ENCODE peak calls at places on chromosome 15, in five cellular contexts. M is suprapubic skin, Z is GM23338, B is H1, Q is GM12878. D is an unnamed sample.

GRCh38 chr15:27499719-27500118 is 528.7 kb downstream of the GABRG3 start:
- DNase-seq in Z (no peak), B (no peak), M (no peak), Q (no peak), D (no peak)

GRCh38 chr15:26773917-26774316 is 1.1 kb upstream of the GABRB3 start:
- DNase-seq in B (no peak), M (no peak), Q (no peak), Z (peak), D (no peak)

GRCh38 chr15:74821091-74821789 is 5.2 kb upstream of the CPLX3 start:
- DNase-seq in B (no peak), Z (peak), M (no peak), Q (peak), D (no peak)

GRCh38 chr15:51046799-51047449 is 47.8 kb downstream of the TNFAIP8L3 start:
- DNase-seq in M (no peak), Q (no peak), B (no peak), Z (no peak), D (no peak)

GRCh38 chr15:52520421-52520820 is 8.3 kb downstream of the MYO5A start:
- DNase-seq in Z (no peak), B (no peak), Q (no peak), M (no peak), D (no peak)

GRCh38 chr15:96183020-96183926 is 147.2 kb upstream of the NR2F2 start:
- DNase-seq in B (no peak), M (no peak), Z (no peak), Q (no peak), D (no peak)

GRCh38 chr15:99976811-99977271 is 243.6 kb upstream of the LYSMD4 start:
- DNase-seq in B (no peak), M (no peak), Z (no peak), Q (no peak), D (no peak)

GRCh38 chr15:81929557-81929956 is 116.3 kb downstream of the MEX3B start:
- DNase-seq in M (no peak), B (no peak), Z (no peak), Q (no peak), D (no peak)

GRCh38 chr15:59689626-59690236 is 611 bp upstream of the BNIP2 start:
- DNase-seq in M (peak), Z (peak), B (peak), Q (no peak), D (no peak)

GRCh38 chr15:90939756-90940155 is 4.7 kb downstream of the UNC45A start:
- DNase-seq in Z (no peak), M (no peak), B (no peak), Q (no peak), D (no peak)

GRCh38 chr15:79035111-79035601 is 55.4 kb downstream of the RASGRF1 start:
- DNase-seq in Q (peak), M (no peak), B (no peak), Z (peak), D (no peak)

GRCh38 chr15:100711479-100712130 is 109.2 kb downstream of the ASB7 start:
- DNase-seq in M (no peak), B (no peak), Z (no peak), Q (no peak), D (no peak)

GRCh38 chr15:47727676-47728075 is 10.4 kb downstream of the SEMA6D start:
- DNase-seq in Z (no peak), Q (no peak), B (no peak), M (no peak), D (no peak)

GRCh38 chr15:53482055-53482454 is 277.4 kb downstream of the WDR72 start:
- DNase-seq in B (no peak), Q (no peak), Z (no peak), M (no peak), D (no peak)

GRCh38 chr15:48802867-48803266 is 8.0 kb downstream of the CEP152 start:
- DNase-seq in Z (no peak), B (no peak), Q (no peak), M (no peak), D (no peak)

GRCh38 chr15:35654334-35654733 is 108.4 kb upstream of the DPH6 start:
- DNase-seq in B (no peak), Q (no peak), Z (no peak), M (no peak), D (no peak)

GRCh38 chr15:29046281-29046810 is 160.6 kb downstream of the APBA2 start:
- DNase-seq in Q (no peak), M (no peak), Z (no peak), B (no peak), D (no peak)

GRCh38 chr15:70508561-70509281 is 254.6 kb downstream of the UACA start:
- DNase-seq in Q (no peak), Z (peak), B (no peak), M (no peak), D (no peak)

GRCh38 chr15:77904436-77904821 is 173.1 kb downstream of the TBC1D2B start:
- DNase-seq in B (no peak), M (peak), Q (no peak), Z (no peak), D (no peak)

GRCh38 chr15:52680756-52681155 is 1.6 kb upstream of the ATOSA start:
- DNase-seq in B (no peak), M (no peak), Q (no peak), Z (no peak), D (no peak)

GRCh38 chr15:64430000-64430735 is 30.2 kb upstream of the ZNF609 start:
- DNase-seq in M (no peak), B (peak), Z (peak), Q (peak), D (peak)

GRCh38 chr15:20355256-20355868 is 186.2 kb downstream of the GOLGA6L6 start:
- DNase-seq in Q (no peak), Z (no peak), B (no peak), M (peak), D (no peak)

GRCh38 chr15:78989701-78990248 is 44.9 kb upstream of the CTSH start:
- DNase-seq in B (no peak), M (no peak), Z (no peak), Q (no peak), D (no peak)

GRCh38 chr15:32718822-32719716 is 1.3 kb downstream of the GREM1 start:
- DNase-seq in B (no peak), Z (peak), M (no peak), Q (no peak), D (no peak)

GRCh38 chr15:53758412-53758811 is 1.1 kb downstream of the WDR72 start:
- DNase-seq in Z (peak), Q (no peak), M (no peak), B (no peak), D (no peak)

GRCh38 chr15:51312132-51312531 is 26.3 kb downstream of the CYP19A1 start:
- DNase-seq in B (no peak), M (no peak), Z (no peak), Q (no peak), D (no peak)

GRCh38 chr15:33679065-33679464 is 289.2 kb upstream of the CHRM5 start:
- DNase-seq in M (no peak), Z (no peak), B (no peak), Q (no peak), D (no peak)

GRCh38 chr15:50415752-50416404 is 8.3 kb upstream of the USP8 start:
- DNase-seq in Q (no peak), Z (peak), M (no peak), B (no peak), D (no peak)

GRCh38 chr15:71526061-71526460 is 284.3 kb upstream of the NR2E3 start:
- DNase-seq in Q (no peak), B (no peak), M (no peak), Z (peak), D (no peak)

GRCh38 chr15:65326109-65326508 is 21.6 kb downstream of the RNU5B-1 start:
- DNase-seq in Z (peak), Q (no peak), M (no peak), B (no peak), D (no peak)

GRCh38 chr15:73583568-73583967 is 49.6 kb downstream of the NPTN start:
- DNase-seq in Z (no peak), M (no peak), Q (no peak), B (no peak), D (no peak)

GRCh38 chr15:43517354-43518072 is at the start of gene MAP1A:
- DNase-seq in Z (peak), B (no peak), M (no peak), Q (no peak), D (no peak)
- TF ChIP-seq POLR2AphosphoS5 in Z (no peak), B (no peak), M (no peak), Q (no peak), D (peak)

GRCh38 chr15:67048281-67049279 is 16.8 kb upstream of the SMAD3 start:
- DNase-seq in B (no peak), M (no peak), Z (no peak), Q (no peak), D (no peak)
- TF ChIP-seq POLR2AphosphoS5 in B (no peak), M (no peak), Z (no peak), Q (no peak), D (no peak)

GRCh38 chr15:36884404-36885335 is 215.7 kb downstream of the MEIS2 start:
- DNase-seq in Q (no peak), B (no peak), M (no peak), Z (no peak), D (no peak)

GRCh38 chr15:36887214-36888017 is 212.9 kb downstream of the MEIS2 start:
- DNase-seq in Z (peak), M (no peak), Q (no peak), B (no peak), D (no peak)

GRCh38 chr15:36885709-36886108 is 214.6 kb downstream of the MEIS2 start:
- DNase-seq in B (no peak), Q (no peak), M (no peak), Z (no peak), D (no peak)

GRCh38 chr15:36888018-36888992 is 212.0 kb downstream of the MEIS2 start:
- DNase-seq in Q (no peak), Z (no peak), B (no peak), M (no peak), D (no peak)

GRCh38 chr15:36886135-36887011 is 214.0 kb downstream of the MEIS2 start:
- DNase-seq in B (no peak), M (no peak), Z (peak), Q (no peak), D (no peak)
- TF ChIP-seq POLR2AphosphoS5 in B (no peak), M (no peak), Z (no peak), Q (no peak), D (no peak)

DNA sequence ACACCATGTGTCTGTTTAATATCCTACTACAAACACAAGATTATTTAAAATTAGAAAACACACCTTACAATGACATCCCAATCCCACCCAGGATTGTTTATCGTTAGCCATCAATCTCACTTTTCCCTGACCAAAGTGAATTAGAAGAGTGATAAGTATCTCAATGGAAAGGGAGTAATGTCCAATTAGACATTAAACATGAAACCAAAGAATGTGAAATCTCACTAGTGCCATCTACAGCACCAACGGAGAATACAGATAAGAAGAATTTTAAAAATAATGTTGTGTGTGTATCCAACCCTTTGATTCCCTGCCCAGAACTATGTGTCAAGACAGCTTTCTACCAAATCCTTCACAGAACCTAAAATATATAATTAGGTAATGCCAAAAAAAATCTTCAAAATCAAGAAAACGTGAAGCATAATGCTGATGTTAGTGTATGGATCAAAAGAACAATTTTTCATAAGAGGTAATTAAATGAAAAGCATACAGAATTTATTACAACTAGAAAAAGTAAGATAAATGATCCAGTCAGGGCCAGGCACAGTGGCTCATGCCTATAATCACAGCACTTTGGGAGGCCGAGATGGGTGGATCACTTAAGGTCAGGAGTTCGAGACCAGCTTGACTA is 64.2 kb downstream of the SCAPER start:
- DNase-seq in Z (peak), M (no peak), B (no peak), Q (no peak), D (no peak)
- TF ChIP-seq POLR2AphosphoS5 in Z (no peak), M (no peak), B (no peak), Q (no peak), D (no peak)

GRCh38 chr15:89439764-89440163 is 56.6 kb downstream of the RHCG start:
- DNase-seq in Z (no peak), B (no peak), M (no peak), Q (no peak), D (no peak)

GRCh38 chr15:89441295-89441762 is 55.1 kb downstream of the RHCG start:
- DNase-seq in Q (peak), M (no peak), Z (no peak), B (no peak), D (no peak)

GRCh38 chr15:89442671-89443307 is 53.6 kb downstream of the RHCG start:
- DNase-seq in Z (peak), Q (no peak), M (no peak), B (peak), D (no peak)

GRCh38 chr15:89444241-89444797 is 52.1 kb downstream of the RHCG start:
- DNase-seq in M (no peak), B (no peak), Z (no peak), Q (no peak), D (no peak)

GRCh38 chr15:89442155-89442554 is 54.2 kb downstream of the RHCG start:
- DNase-seq in Q (no peak), M (no peak), B (no peak), Z (no peak), D (no peak)
- TF ChIP-seq POLR2AphosphoS5 in Q (no peak), M (no peak), B (no peak), Z (no peak), D (no peak)

GRCh38 chr15:83192742-83193141 is 14.9 kb downstream of the HDGFL3 start:
- DNase-seq in M (no peak), Z (no peak), Q (no peak), B (no peak), D (no peak)

GRCh38 chr15:83198476-83198875 is 9.1 kb downstream of the HDGFL3 start:
- DNase-seq in Z (no peak), M (no peak), B (no peak), Q (no peak), D (no peak)

GRCh38 chr15:83193721-83194120 is 13.9 kb downstream of the HDGFL3 start:
- DNase-seq in M (no peak), Q (no peak), B (no peak), Z (no peak), D (no peak)

GRCh38 chr15:83190450-83190849 is 17.2 kb downstream of the HDGFL3 start:
- DNase-seq in Z (no peak), M (no peak), Q (no peak), B (no peak), D (no peak)

GRCh38 chr15:83194527-83194926 is 13.1 kb downstream of the HDGFL3 start:
- DNase-seq in M (no peak), B (no peak), Z (no peak), Q (no peak), D (no peak)
- TF ChIP-seq POLR2AphosphoS5 in M (no peak), B (no peak), Z (no peak), Q (no peak), D (no peak)

GRCh38 chr15:44727462-44728231 is 8.7 kb upstream of the TRIM69 start:
- DNase-seq in B (no peak), Q (no peak), Z (no peak), M (no peak), D (no peak)
- TF ChIP-seq POLR2AphosphoS5 in B (no peak), Q (peak), Z (no peak), M (no peak), D (no peak)

DNA sequence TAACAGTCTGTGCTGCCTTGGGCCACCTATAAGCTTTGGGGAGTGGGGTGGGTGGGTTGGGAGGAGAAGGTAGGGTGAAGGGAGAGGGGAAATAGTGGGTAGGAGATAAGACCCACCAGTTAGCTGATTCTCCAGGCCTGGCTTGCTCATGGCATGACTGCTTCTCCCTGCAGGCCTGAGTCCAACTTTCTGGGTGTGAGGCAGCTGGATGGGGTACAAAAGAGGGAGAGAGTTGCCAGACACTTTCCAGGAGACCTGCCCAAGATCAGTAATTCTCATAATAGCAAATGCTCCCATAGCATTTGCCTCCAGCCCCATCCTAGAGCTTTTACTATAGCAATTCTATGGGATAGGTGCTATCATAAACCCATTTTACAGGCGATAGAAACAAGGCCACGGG is 7.7 kb downstream of the CGNL1 start:
- DNase-seq in B (no peak), M (no peak), Z (no peak), Q (no peak), D (no peak)
- TF ChIP-seq POLR2AphosphoS5 in B (no peak), M (no peak), Z (no peak), Q (no peak), D (no peak)

GRCh38 chr15:39365161-39365560 is 215.7 kb upstream of the THBS1 start:
- DNase-seq in M (no peak), B (no peak), Z (no peak), Q (no peak), D (no peak)
- TF ChIP-seq POLR2AphosphoS5 in M (no peak), B (no peak), Z (no peak), Q (no peak), D (no peak)

D was measured in SK-N-MC.